ENCODE peak calls at places on chromosomes 3 and 15, in ten cellular contexts. One of them, this sample, is unnamed.

GRCh38 chr3:56758539-56758981 is 43.2 kb downstream of the ARHGEF3 start:
- DNase-seq in activated T-cell treated with anti-CD3 and anti-CD28 coated beads for 1 hour: no peak
- DNase-seq in EH: peak; percentile 86
- DNase-seq in heart left ventricle: no peak
- DNase-seq in cardiac muscle cell: peak; percentile 92
- DNase-seq in left cardiac atrium: no peak
- DNase-seq in sciatic nerve: no peak
- DNase-seq in dorsolateral prefrontal cortex: no peak
- DNase-seq in NCI-H748 treated with DMSO at 0.1 percent for 48 hours: no peak
- DNase-seq in HFFc6: peak; percentile 95
- DNase-seq in this sample: peak; percentile 15

GRCh38 chr15:41812820-41813375 is 15.0 kb upstream of the JMJD7 start:
- DNase-seq in activated T-cell treated with anti-CD3 and anti-CD28 coated beads for 1 hour: no peak
- DNase-seq in EH: no peak
- DNase-seq in heart left ventricle: no peak
- DNase-seq in cardiac muscle cell: no peak
- DNase-seq in left cardiac atrium: no peak
- DNase-seq in sciatic nerve: no peak
- DNase-seq in dorsolateral prefrontal cortex: no peak
- DNase-seq in NCI-H748 treated with DMSO at 0.1 percent for 48 hours: no peak
- DNase-seq in HFFc6: no peak
- DNase-seq in this sample: no peak

GRCh38 chr3:39378092-39378491 is 5.1 kb upstream of the SLC25A38 start:
- DNase-seq in activated T-cell treated with anti-CD3 and anti-CD28 coated beads for 1 hour: peak; percentile 40
- DNase-seq in EH: peak; percentile 32
- DNase-seq in heart left ventricle: no peak
- DNase-seq in cardiac muscle cell: peak; percentile 35
- DNase-seq in left cardiac atrium: no peak
- DNase-seq in sciatic nerve: no peak
- DNase-seq in dorsolateral prefrontal cortex: peak; percentile 23
- DNase-seq in NCI-H748 treated with DMSO at 0.1 percent for 48 hours: no peak
- DNase-seq in HFFc6: peak; percentile 32
- DNase-seq in this sample: peak; percentile 48

GRCh38 chr3:133269393-133269792 is 130.5 kb upstream of the BFSP2 start:
- DNase-seq in activated T-cell treated with anti-CD3 and anti-CD28 coated beads for 1 hour: no peak
- DNase-seq in EH: no peak
- DNase-seq in heart left ventricle: no peak
- DNase-seq in cardiac muscle cell: no peak
- DNase-seq in left cardiac atrium: no peak
- DNase-seq in sciatic nerve: no peak
- DNase-seq in dorsolateral prefrontal cortex: no peak
- DNase-seq in NCI-H748 treated with DMSO at 0.1 percent for 48 hours: peak; percentile 23
- DNase-seq in HFFc6: no peak
- DNase-seq in this sample: no peak

GRCh38 chr3:141878812-141879211 is 2.4 kb downstream of the ATP1B3 start:
- DNase-seq in activated T-cell treated with anti-CD3 and anti-CD28 coated beads for 1 hour: no peak
- DNase-seq in EH: peak; percentile 72
- DNase-seq in heart left ventricle: no peak
- DNase-seq in cardiac muscle cell: peak; percentile 68
- DNase-seq in left cardiac atrium: no peak
- DNase-seq in sciatic nerve: no peak
- DNase-seq in dorsolateral prefrontal cortex: no peak
- DNase-seq in NCI-H748 treated with DMSO at 0.1 percent for 48 hours: no peak
- DNase-seq in HFFc6: peak; percentile 18
- DNase-seq in this sample: no peak

GRCh38 chr3:95227092-95227491 is 1164.2 kb downstream of the NSUN3 start:
- DNase-seq in activated T-cell treated with anti-CD3 and anti-CD28 coated beads for 1 hour: no peak
- DNase-seq in EH: no peak
- DNase-seq in heart left ventricle: no peak
- DNase-seq in cardiac muscle cell: no peak
- DNase-seq in left cardiac atrium: no peak
- DNase-seq in sciatic nerve: no peak
- DNase-seq in dorsolateral prefrontal cortex: no peak
- DNase-seq in NCI-H748 treated with DMSO at 0.1 percent for 48 hours: no peak
- DNase-seq in HFFc6: no peak
- DNase-seq in this sample: no peak

GRCh38 chr15:100929641-100930042 is 10.5 kb downstream of the LRRK1 start:
- DNase-seq in activated T-cell treated with anti-CD3 and anti-CD28 coated beads for 1 hour: no peak
- DNase-seq in EH: peak; percentile 13
- DNase-seq in heart left ventricle: no peak
- DNase-seq in cardiac muscle cell: no peak
- DNase-seq in left cardiac atrium: no peak
- DNase-seq in sciatic nerve: no peak
- DNase-seq in dorsolateral prefrontal cortex: no peak
- DNase-seq in NCI-H748 treated with DMSO at 0.1 percent for 48 hours: no peak
- DNase-seq in HFFc6: no peak
- DNase-seq in this sample: no peak

GRCh38 chr15:35624881-35625280 is 78.9 kb upstream of the DPH6 start:
- DNase-seq in activated T-cell treated with anti-CD3 and anti-CD28 coated beads for 1 hour: no peak
- DNase-seq in EH: peak; percentile 80
- DNase-seq in heart left ventricle: no peak
- DNase-seq in cardiac muscle cell: peak; percentile 96
- DNase-seq in left cardiac atrium: peak; percentile 53
- DNase-seq in sciatic nerve: peak; percentile 69
- DNase-seq in dorsolateral prefrontal cortex: no peak
- DNase-seq in NCI-H748 treated with DMSO at 0.1 percent for 48 hours: no peak
- DNase-seq in HFFc6: peak; percentile 55
- DNase-seq in this sample: no peak

GRCh38 chr15:47870300-47870955 is 153.1 kb downstream of the SEMA6D start:
- DNase-seq in activated T-cell treated with anti-CD3 and anti-CD28 coated beads for 1 hour: no peak
- DNase-seq in EH: no peak
- DNase-seq in heart left ventricle: peak; percentile 19
- DNase-seq in cardiac muscle cell: no peak
- DNase-seq in left cardiac atrium: no peak
- DNase-seq in sciatic nerve: no peak
- DNase-seq in dorsolateral prefrontal cortex: peak; percentile 35
- DNase-seq in NCI-H748 treated with DMSO at 0.1 percent for 48 hours: no peak
- DNase-seq in HFFc6: no peak
- DNase-seq in this sample: no peak

GRCh38 chr3:139326131-139326530 is 17.7 kb upstream of the MRPS22 start:
- DNase-seq in activated T-cell treated with anti-CD3 and anti-CD28 coated beads for 1 hour: no peak
- DNase-seq in EH: no peak
- DNase-seq in heart left ventricle: no peak
- DNase-seq in cardiac muscle cell: no peak
- DNase-seq in left cardiac atrium: no peak
- DNase-seq in sciatic nerve: no peak
- DNase-seq in dorsolateral prefrontal cortex: no peak
- DNase-seq in NCI-H748 treated with DMSO at 0.1 percent for 48 hours: no peak
- DNase-seq in HFFc6: no peak
- DNase-seq in this sample: no peak

This sample was measured in CD4-positive, alpha-beta T cell.